ENCODE peak calls at places on chromosomes 7 and 10, in nine cellular contexts. E is AG04450, H is PC-3, N is endodermal cell, U is hepatocyte, D is bronchial epithelial cell, M is fibroblast of mammary gland, W is Peyer's patch, Q is brain microvascular endothelial cell. F is an unnamed sample.
A peak's percentile ranks its signal among the peaks of the same experiment; 100 is the strongest.

GRCh38 chr10:6088721-6089333 is at the start of gene RBM17:
- DNase-seq in E (peak; percentile 93), H (peak; percentile 84), N (peak; percentile 98), U (peak; percentile 95), D (peak; percentile 82), M (peak; percentile 96), W (peak; percentile 99), Q (peak; percentile 93), F (peak; percentile 99)

GRCh38 chr10:119327096-119327745 is 119.8 kb downstream of the GRK5 start:
- DNase-seq in E (no peak), H (no peak), N (no peak), U (no peak), D (no peak), M (no peak), W (no peak), Q (no peak), F (no peak)

GRCh38 chr7:151309306-151309705 is 32.3 kb upstream of the NUB1 start:
- DNase-seq in E (no peak), H (no peak), N (no peak), U (no peak), D (no peak), M (peak; percentile 66), W (no peak), Q (no peak), F (peak; percentile 54)

GRCh38 chr7:149209518-149210269 is 14.3 kb downstream of the ZNF282 start:
- DNase-seq in E (no peak), H (peak; percentile 77), N (peak; percentile 94), U (peak; percentile 60), D (peak; percentile 68), M (peak; percentile 81), W (peak; percentile 73), Q (peak; percentile 90), F (peak; percentile 26)

GRCh38 chr7:90777075-90777864 is 181.1 kb downstream of the CDK14 start:
- DNase-seq in E (no peak), H (no peak), N (no peak), U (peak; percentile 22), D (no peak), M (peak; percentile 13), W (no peak), Q (no peak), F (no peak)

GRCh38 chr7:18177815-18178660 is 150.4 kb upstream of the PRPS1L1 start:
- DNase-seq in E (no peak), H (peak; percentile 95), N (peak; percentile 57), U (peak; percentile 16), D (peak; percentile 85), M (no peak), W (no peak), Q (peak; percentile 65), F (no peak)

GRCh38 chr10:77328272-77328816 is 309.3 kb downstream of the KCNMA1 start:
- DNase-seq in E (no peak), H (peak; percentile 88), N (peak; percentile 87), U (peak; percentile 74), D (peak; percentile 32), M (peak; percentile 48), W (no peak), Q (no peak), F (no peak)

GRCh38 chr7:148940702-148941597 is 56.9 kb upstream of the EZH2 start:
- DNase-seq in E (peak; percentile 77), H (peak; percentile 71), N (peak; percentile 82), U (peak; percentile 90), D (peak; percentile 81), M (peak; percentile 92), W (peak; percentile 91), Q (peak; percentile 86), F (peak; percentile 74)

GRCh38 chr10:126476256-126476655 is 88.0 kb upstream of the ADAM12 start:
- DNase-seq in E (no peak), H (no peak), N (peak; percentile 65), U (no peak), D (no peak), M (no peak), W (no peak), Q (peak; percentile 34), F (no peak)

GRCh38 chr7:104772405-104772821 is 241.6 kb upstream of the KMT2E start:
- DNase-seq in E (no peak), H (no peak), N (peak; percentile 88), U (no peak), D (no peak), M (no peak), W (no peak), Q (no peak), F (no peak)
- H3K4me3 ChIP-seq in E (no peak overlapping the region), H (no peak overlapping the region), N (no peak overlapping the region), U (no peak overlapping the region), D (no peak overlapping the region), M (no peak overlapping the region), W (no peak overlapping the region), Q (no peak overlapping the region), F (no peak overlapping the region)

GRCh38 chr7:2405201-2405600 is 1.8 kb downstream of the CHST12 start:
- DNase-seq in E (no peak), H (no peak), N (no peak), U (no peak), D (no peak), M (no peak), W (no peak), Q (no peak), F (no peak)

GRCh38 chr7:2402687-2403013 is 761 bp upstream of the CHST12 start:
- DNase-seq in E (no peak), H (no peak), N (no peak), U (no peak), D (no peak), M (no peak), W (no peak), Q (no peak), F (no peak)

GRCh38 chr7:2403014-2403717 is at the start of gene CHST12:
- DNase-seq in E (peak; percentile 84), H (peak; percentile 91), N (peak; percentile 98), U (peak; percentile 98), D (peak; percentile 74), M (peak; percentile 86), W (peak; percentile 98), Q (peak; percentile 88), F (peak; percentile 94)

GRCh38 chr7:2404714-2405119 is 1.3 kb downstream of the CHST12 start:
- DNase-seq in E (no peak), H (no peak), N (no peak), U (no peak), D (no peak), M (no peak), W (no peak), Q (no peak), F (no peak)

GRCh38 chr7:2403718-2404648 is 572 bp downstream of the CHST12 start:
- DNase-seq in E (no peak), H (peak; percentile 25), N (peak; percentile 80), U (peak; percentile 70), D (no peak), M (no peak), W (peak; percentile 65), Q (peak; percentile 9), F (peak; percentile 28)
- TF ChIP-seq CTCF in E (peak; percentile 35), H (no peak), N (peak; percentile 62), U (no peak), D (peak; percentile 13), M (no peak), W (no peak), Q (peak; percentile 49), F (no peak)

DNA sequence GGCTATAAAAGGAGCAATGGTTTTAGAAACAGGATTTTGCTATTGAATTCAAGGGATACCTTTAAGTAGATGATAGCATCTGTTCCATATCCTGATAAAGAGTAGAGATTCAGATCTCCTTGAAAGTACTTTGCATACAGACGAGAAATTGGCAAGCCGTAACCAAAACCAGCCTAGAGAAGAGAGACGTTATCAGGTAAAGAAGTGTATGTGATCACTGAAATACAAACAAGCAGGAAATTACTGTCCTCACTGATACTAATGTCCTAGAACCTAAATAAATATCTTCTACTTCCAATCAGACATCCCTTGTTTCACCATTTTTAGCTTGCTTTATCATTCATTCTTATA is 9.4 kb downstream of the PDK4 start:
- DNase-seq in E (no peak), H (no peak), N (no peak), U (no peak), D (no peak), M (no peak), W (no peak), Q (no peak), F (no peak)
- H3K4me3 ChIP-seq in E (no peak overlapping the region), H (no peak overlapping the region), N (no peak overlapping the region), U (no peak overlapping the region), D (no peak overlapping the region), M (no peak overlapping the region), W (no peak overlapping the region), Q (no peak overlapping the region), F (no peak overlapping the region)

DNA sequence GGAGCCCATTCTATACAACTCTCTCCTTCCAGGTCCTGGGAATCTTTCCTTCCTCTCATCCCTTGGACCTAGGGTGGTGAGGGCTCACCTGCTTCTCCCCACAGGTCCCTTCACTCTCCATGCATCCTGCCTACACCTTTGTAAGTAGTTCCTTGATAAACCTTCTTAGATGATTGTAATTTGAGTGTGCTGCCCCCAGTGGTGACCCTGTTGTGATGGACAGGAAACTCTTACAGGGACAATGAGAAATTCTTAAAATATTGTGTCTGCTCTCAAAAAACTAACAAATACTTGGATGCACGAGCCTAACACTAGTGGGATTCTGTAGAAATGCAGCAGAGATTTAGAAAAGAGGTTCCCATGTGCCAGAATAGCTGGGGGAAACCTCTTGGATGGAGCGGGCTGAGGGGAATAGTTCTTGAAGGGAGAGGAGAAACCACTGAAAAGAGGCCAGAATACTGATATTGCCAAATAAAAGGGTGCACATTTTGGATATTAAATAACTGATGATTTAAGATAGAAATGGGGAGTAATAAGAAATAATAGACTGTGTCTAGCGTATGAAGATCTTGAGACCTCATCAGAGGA is 6.7 kb upstream of the PAXIP1 start:
- DNase-seq in E (no peak), H (peak; percentile 31), N (peak; percentile 77), U (no peak), D (peak; percentile 15), M (peak; percentile 5), W (no peak), Q (no peak), F (peak; percentile 36)
- TF ChIP-seq CTCF in E (peak; percentile 36), H (peak; percentile 65), N (peak; percentile 80), U (peak; percentile 37), D (peak; percentile 25), M (peak; percentile 37), W (no peak), Q (peak; percentile 68), F (peak; percentile 38)

DNA sequence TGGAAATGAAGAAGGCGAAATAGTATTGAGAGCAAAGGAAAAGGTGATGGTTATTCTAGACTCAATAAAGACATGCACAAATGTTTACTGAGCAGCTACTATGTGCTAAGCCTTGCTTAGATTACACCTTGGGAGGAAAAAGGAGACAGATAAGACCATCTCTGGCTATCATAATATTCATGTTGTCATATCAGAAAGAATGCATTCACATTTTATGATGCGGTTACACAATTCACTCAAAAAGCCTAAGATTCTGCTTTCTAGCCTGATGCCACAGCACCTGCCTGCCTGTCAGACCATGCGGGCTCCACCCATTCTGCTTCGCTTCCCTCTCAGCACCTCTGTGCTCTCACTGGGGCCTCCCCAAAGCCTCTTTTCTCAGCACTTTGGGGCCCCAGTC is 100.9 kb downstream of the JCAD start:
- DNase-seq in E (no peak), H (no peak), N (no peak), U (no peak), D (no peak), M (no peak), W (no peak), Q (no peak), F (no peak)
- H3K4me3 ChIP-seq in E (no peak overlapping the region), H (no peak overlapping the region), N (no peak overlapping the region), U (no peak overlapping the region), D (no peak overlapping the region), M (no peak overlapping the region), W (no peak overlapping the region), Q (no peak overlapping the region), F (no peak overlapping the region)

DNA sequence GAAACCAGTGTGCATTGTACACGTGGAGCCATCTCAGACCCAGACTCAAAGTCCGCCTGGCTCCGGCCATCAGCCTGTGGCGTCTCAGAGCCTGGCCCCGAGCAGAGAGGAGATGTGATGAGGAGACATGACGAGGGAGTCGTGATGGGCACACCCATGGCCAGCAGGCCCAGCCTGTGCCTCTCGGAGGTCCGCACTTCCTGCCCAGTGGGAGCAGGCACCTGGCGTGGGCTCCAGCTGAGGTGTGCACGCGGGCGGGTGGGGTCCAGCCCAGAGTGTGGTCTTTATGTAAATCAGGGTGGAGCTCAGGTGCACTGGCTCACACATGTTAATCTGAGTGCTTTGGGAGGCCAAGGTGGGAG is 26.0 kb upstream of the GPR146 start:
- DNase-seq in E (no peak), H (no peak), N (no peak), U (no peak), D (no peak), M (no peak), W (no peak), Q (no peak), F (no peak)
- TF ChIP-seq CTCF in E (no peak), H (no peak), N (no peak), U (no peak), D (no peak), M (no peak), W (no peak), Q (no peak), F (no peak)